ENCODE peak calls at places on chromosomes 2 and 18, in six cellular contexts. G is IMR-90, M is MM.1S, C is fibroblast of lung, W is pancreas, V is aorta. H is an unnamed sample. For H3K4me1 and H3K9me3, the result is how much of the 10 kb centered on the place peaks cover.

GRCh38 chr18:52288403-52289004 is 51.5 kb upstream of the DCC start:
- DNase-seq in M (peak), W (no peak), C (no peak), G (no peak), V (no peak), H (peak)

GRCh38 chr2:102258386-102259074 is 52.8 kb upstream of the IL1RL1 start:
- DNase-seq in G (peak), W (no peak), V (no peak), M (no peak), C (peak), H (no peak)

GRCh38 chr2:171522804-171523338 is 597 bp downstream of the CYBRD1 start:
- DNase-seq in C (no peak), G (no peak), W (peak), V (peak), M (no peak), H (peak)

GRCh38 chr2:240707046-240707756 is 15.5 kb downstream of the AQP12A start:
- DNase-seq in M (no peak), W (no peak), C (no peak), V (no peak), G (no peak), H (no peak)

GRCh38 chr18:63208676-63209075 is 110.9 kb downstream of the BCL2 start:
- DNase-seq in W (no peak), C (no peak), V (no peak), G (no peak), M (no peak), H (no peak)

GRCh38 chr18:79940814-79941472 is 10.5 kb downstream of the SLC66A2 start:
- DNase-seq in M (no peak), C (no peak), V (peak), W (peak), G (no peak), H (no peak)

GRCh38 chr2:68835636-68836035 is 35.6 kb downstream of the BMP10 start:
- DNase-seq in M (no peak), W (no peak), V (no peak), G (no peak), C (no peak), H (no peak)

GRCh38 chr2:100677611-100678185 is 114.9 kb downstream of the PDCL3 start:
- DNase-seq in W (no peak), M (no peak), C (no peak), V (no peak), G (no peak), H (no peak)

GRCh38 chr2:197993830-197994229 is 189.4 kb downstream of the PLCL1 start:
- DNase-seq in V (no peak), C (no peak), G (peak), M (no peak), W (no peak), H (no peak)

GRCh38 chr2:175807031-175807873 is 194.8 kb downstream of the LNPK start:
- DNase-seq in C (peak), G (peak), W (no peak), M (no peak), V (no peak), H (no peak)

GRCh38 chr2:8215159-8215863 is 466.5 kb upstream of the ID2 start:
- DNase-seq in W (no peak), M (peak), V (no peak), C (no peak), G (no peak), H (no peak)

GRCh38 chr18:79756826-79757225 is 40.9 kb upstream of the KCNG2 start:
- DNase-seq in W (no peak), V (peak), G (no peak), M (no peak), C (no peak), H (no peak)

GRCh38 chr2:167318581-167318980 is 430.3 kb downstream of the XIRP2 start:
- DNase-seq in G (no peak), C (no peak), M (no peak), V (no peak), W (no peak), H (no peak)

GRCh38 chr2:232133078-232133477 is 171.6 kb downstream of the DIS3L2 start:
- DNase-seq in C (no peak), V (no peak), M (no peak), G (no peak), W (no peak), H (no peak)

GRCh38 chr2:76257802-76258201 is 547.1 kb upstream of the GCFC2 start:
- DNase-seq in W (no peak), G (no peak), M (no peak), C (no peak), V (no peak), H (no peak)

GRCh38 chr2:164613321-164613982 is 7.8 kb downstream of the GRB14 start:
- DNase-seq in W (no peak), G (no peak), M (no peak), C (no peak), V (no peak), H (no peak)

GRCh38 chr2:218975060-218975777 is 9.8 kb downstream of the FEV start:
- DNase-seq in C (no peak), W (no peak), V (peak), M (no peak), G (no peak), H (no peak)

GRCh38 chr2:50614056-50614455 is 417.9 kb downstream of the NRXN1 start:
- DNase-seq in G (peak), C (peak), V (no peak), W (no peak), M (no peak), H (no peak)

GRCh38 chr2:240983361-240983995 is 14.9 kb upstream of the SNED1 start:
- DNase-seq in M (no peak), G (peak), W (no peak), C (peak), V (peak), H (peak)

GRCh38 chr18:48227206-48227605 is 182.0 kb downstream of the ZBTB7C start:
- DNase-seq in V (no peak), C (no peak), M (peak), G (no peak), W (no peak), H (no peak)

GRCh38 chr2:69095246-69095645 is 82.3 kb downstream of the ANTXR1 start:
- DNase-seq in W (no peak), G (peak), M (no peak), C (peak), V (no peak), H (no peak)

GRCh38 chr2:122908134-122908533 is 1117.0 kb upstream of the CNTNAP5 start:
- DNase-seq in V (no peak), M (no peak), W (no peak), C (no peak), G (no peak), H (no peak)

GRCh38 chr2:88452151-88452851 is at the start of gene FOXI3:
- DNase-seq in C (no peak), W (peak), M (peak), V (no peak), G (no peak), H (no peak)

GRCh38 chr2:228774548-228774947 is 496.5 kb downstream of the PID1 start:
- DNase-seq in C (no peak), V (no peak), G (no peak), M (no peak), W (no peak), H (no peak)

GRCh38 chr2:64636105-64636873 is 17.4 kb downstream of the SERTAD2 start:
- DNase-seq in G (no peak), W (no peak), C (no peak), M (peak), V (no peak), H (no peak)

GRCh38 chr2:151922845-151923666 is 94.8 kb upstream of the ARL5A start:
- DNase-seq in M (no peak), G (no peak), W (peak), C (no peak), V (peak), H (peak)

GRCh38 chr18:27223570-27224340 is 38.6 kb upstream of the CHST9 start:
- DNase-seq in M (no peak), G (no peak), W (no peak), V (no peak), C (no peak), H (no peak)
- H3K4me1 ChIP-seq in M (under half), G (under half), W (under half), V (under half), C (under half), H (under half)

DNA sequence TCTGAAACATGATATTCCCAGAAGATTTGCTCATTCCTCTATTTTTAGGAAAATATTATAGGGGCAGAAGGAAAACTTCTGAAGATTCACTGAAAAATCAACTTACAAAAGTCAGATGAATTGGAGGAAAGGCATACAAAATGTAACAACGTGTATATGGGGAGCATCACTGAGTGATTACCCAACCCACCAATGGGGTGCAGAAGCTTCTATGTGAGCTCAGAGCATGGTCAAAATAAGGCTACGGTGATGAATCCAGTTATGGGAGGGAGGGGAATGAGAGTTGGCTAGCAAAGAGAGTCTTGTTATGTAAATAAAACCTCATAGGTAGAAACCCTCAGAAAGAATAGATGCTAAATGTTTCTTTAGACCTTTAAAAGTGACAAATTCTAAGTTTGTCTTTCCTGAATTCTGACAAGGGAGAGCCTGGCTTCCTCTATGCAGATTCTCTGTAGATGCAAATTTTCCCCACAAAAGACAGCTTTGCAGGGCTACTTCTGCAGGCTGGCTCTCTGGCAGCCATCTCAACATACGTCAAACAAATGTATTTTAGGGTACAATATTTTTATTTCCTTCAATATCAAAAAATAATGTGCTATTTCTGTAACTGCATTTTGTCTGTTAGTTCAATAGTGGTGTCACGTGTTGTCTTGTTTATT is 171.4 kb upstream of the NDUFV2 start:
- DNase-seq in V (no peak), G (no peak), M (no peak), W (no peak), C (peak), H (no peak)
- H3K9me3 ChIP-seq in V (under half), G (under half), M (under half), W (under half), C (under half), H (under half)

GRCh38 chr2:181143790-181144300 is 163.4 kb downstream of the UBE2E3 start:
- DNase-seq in C (no peak), W (no peak), M (no peak), G (no peak), V (no peak), H (no peak)
- H3K4me1 ChIP-seq in C (under half), W (under half), M (under half), G (under half), V (under half), H (under half)

GRCh38 chr18:7300971-7301553 is 70.2 kb downstream of the LRRC30 start:
- DNase-seq in C (no peak), V (no peak), W (no peak), M (no peak), G (no peak), H (no peak)
- H3K9me3 ChIP-seq in C (under half), V (under half), W (under half), M (under half), G (under half), H (under half)

H was measured in right cardiac atrium.